ENCODE peak calls at places on chromosomes 7 and 10, in six cellular contexts. One of them, this sample, is unnamed.

GRCh38 chr7:47744883-47745282 is 163.0 kb upstream of the TNS3 start:
- DNase-seq in upper lobe of right lung: no peak
- DNase-seq in GM10248: no peak
- DNase-seq in fibroblast of mammary gland: no peak
- DNase-seq in AG10803: no peak
- DNase-seq in CD8-positive, alpha-beta T cell: no peak
- DNase-seq in this sample: no peak

GRCh38 chr7:30921951-30922401 is 10.3 kb downstream of the AQP1 start:
- DNase-seq in upper lobe of right lung: peak
- DNase-seq in GM10248: no peak
- DNase-seq in fibroblast of mammary gland: no peak
- DNase-seq in AG10803: no peak
- DNase-seq in CD8-positive, alpha-beta T cell: no peak
- DNase-seq in this sample: peak

GRCh38 chr7:108613147-108613948 is 43.7 kb downstream of the DNAJB9 start:
- DNase-seq in upper lobe of right lung: no peak
- DNase-seq in GM10248: peak
- DNase-seq in fibroblast of mammary gland: peak
- DNase-seq in AG10803: peak
- DNase-seq in CD8-positive, alpha-beta T cell: no peak
- DNase-seq in this sample: no peak

GRCh38 chr10:49768731-49769130 is 6.6 kb upstream of the OGDHL start:
- DNase-seq in upper lobe of right lung: no peak
- DNase-seq in GM10248: no peak
- DNase-seq in fibroblast of mammary gland: no peak
- DNase-seq in AG10803: no peak
- DNase-seq in CD8-positive, alpha-beta T cell: no peak
- DNase-seq in this sample: no peak

GRCh38 chr10:123858907-123859650 is 32.5 kb downstream of the CPXM2 start:
- DNase-seq in upper lobe of right lung: no peak
- DNase-seq in GM10248: no peak
- DNase-seq in fibroblast of mammary gland: no peak
- DNase-seq in AG10803: no peak
- DNase-seq in CD8-positive, alpha-beta T cell: no peak
- DNase-seq in this sample: no peak

GRCh38 chr7:8442295-8442813 is 8.9 kb downstream of the NXPH1 start:
- DNase-seq in upper lobe of right lung: no peak
- DNase-seq in GM10248: no peak
- DNase-seq in fibroblast of mammary gland: no peak
- DNase-seq in AG10803: no peak
- DNase-seq in CD8-positive, alpha-beta T cell: no peak
- DNase-seq in this sample: no peak

GRCh38 chr7:47795631-47796030 is 152.6 kb downstream of the PKD1L1 start:
- DNase-seq in upper lobe of right lung: no peak
- DNase-seq in GM10248: no peak
- DNase-seq in fibroblast of mammary gland: peak
- DNase-seq in AG10803: peak
- DNase-seq in CD8-positive, alpha-beta T cell: no peak
- DNase-seq in this sample: no peak

GRCh38 chr7:29806793-29807178 is 478 bp downstream of the WIPF3 start:
- DNase-seq in upper lobe of right lung: no peak
- DNase-seq in GM10248: no peak
- DNase-seq in fibroblast of mammary gland: no peak
- DNase-seq in AG10803: no peak
- DNase-seq in CD8-positive, alpha-beta T cell: no peak
- DNase-seq in this sample: peak

GRCh38 chr10:28975891-28976471 is 298.7 kb downstream of the BAMBI start:
- DNase-seq in upper lobe of right lung: no peak
- DNase-seq in GM10248: no peak
- DNase-seq in fibroblast of mammary gland: peak
- DNase-seq in AG10803: no peak
- DNase-seq in CD8-positive, alpha-beta T cell: no peak
- DNase-seq in this sample: no peak

GRCh38 chr10:62266147-62266546 is 2.5 kb downstream of the RTKN2 start:
- DNase-seq in upper lobe of right lung: no peak
- DNase-seq in GM10248: no peak
- DNase-seq in fibroblast of mammary gland: no peak
- DNase-seq in AG10803: no peak
- DNase-seq in CD8-positive, alpha-beta T cell: no peak
- DNase-seq in this sample: no peak

GRCh38 chr7:55254596-55255500 is 110.3 kb upstream of the LANCL2 start:
- DNase-seq in upper lobe of right lung: peak
- DNase-seq in GM10248: peak
- DNase-seq in fibroblast of mammary gland: peak
- DNase-seq in AG10803: peak
- DNase-seq in CD8-positive, alpha-beta T cell: peak
- DNase-seq in this sample: peak

GRCh38 chr7:117675519-117676137 is 195.8 kb downstream of the CFTR start:
- DNase-seq in upper lobe of right lung: no peak
- DNase-seq in GM10248: no peak
- DNase-seq in fibroblast of mammary gland: no peak
- DNase-seq in AG10803: no peak
- DNase-seq in CD8-positive, alpha-beta T cell: no peak
- DNase-seq in this sample: no peak

GRCh38 chr7:117674617-117675016 is 194.8 kb downstream of the CFTR start:
- DNase-seq in upper lobe of right lung: no peak
- DNase-seq in GM10248: no peak
- DNase-seq in fibroblast of mammary gland: no peak
- DNase-seq in AG10803: no peak
- DNase-seq in CD8-positive, alpha-beta T cell: no peak
- DNase-seq in this sample: no peak

GRCh38 chr7:117672433-117672832 is 192.6 kb downstream of the CFTR start:
- DNase-seq in upper lobe of right lung: no peak
- DNase-seq in GM10248: no peak
- DNase-seq in fibroblast of mammary gland: no peak
- DNase-seq in AG10803: no peak
- DNase-seq in CD8-positive, alpha-beta T cell: no peak
- DNase-seq in this sample: no peak

GRCh38 chr7:117673367-117673766 is 193.5 kb downstream of the CFTR start:
- DNase-seq in upper lobe of right lung: peak
- DNase-seq in GM10248: no peak
- DNase-seq in fibroblast of mammary gland: no peak
- DNase-seq in AG10803: no peak
- DNase-seq in CD8-positive, alpha-beta T cell: no peak
- DNase-seq in this sample: no peak

GRCh38 chr7:117673839-117674238 is 194.0 kb downstream of the CFTR start:
- DNase-seq in upper lobe of right lung: no peak
- DNase-seq in GM10248: peak
- DNase-seq in fibroblast of mammary gland: peak
- DNase-seq in AG10803: peak
- DNase-seq in CD8-positive, alpha-beta T cell: no peak
- DNase-seq in this sample: no peak
- TF ChIP-seq CTCF in upper lobe of right lung: peak
- TF ChIP-seq CTCF in GM10248: no peak
- TF ChIP-seq CTCF in fibroblast of mammary gland: peak
- TF ChIP-seq CTCF in AG10803: peak
- TF ChIP-seq CTCF in CD8-positive, alpha-beta T cell: no peak
- TF ChIP-seq CTCF in this sample: no peak

GRCh38 chr7:158738841-158739240 is 34.2 kb upstream of the NCAPG2 start:
- DNase-seq in upper lobe of right lung: no peak
- DNase-seq in GM10248: no peak
- DNase-seq in fibroblast of mammary gland: no peak
- DNase-seq in AG10803: no peak
- DNase-seq in CD8-positive, alpha-beta T cell: no peak
- DNase-seq in this sample: no peak

GRCh38 chr7:158742065-158742821 is 37.6 kb upstream of the NCAPG2 start:
- DNase-seq in upper lobe of right lung: no peak
- DNase-seq in GM10248: no peak
- DNase-seq in fibroblast of mammary gland: no peak
- DNase-seq in AG10803: no peak
- DNase-seq in CD8-positive, alpha-beta T cell: no peak
- DNase-seq in this sample: no peak

GRCh38 chr7:158740013-158740656 is 35.5 kb upstream of the NCAPG2 start:
- DNase-seq in upper lobe of right lung: no peak
- DNase-seq in GM10248: no peak
- DNase-seq in fibroblast of mammary gland: peak
- DNase-seq in AG10803: peak
- DNase-seq in CD8-positive, alpha-beta T cell: no peak
- DNase-seq in this sample: peak

GRCh38 chr7:158741294-158741666 is 36.7 kb upstream of the NCAPG2 start:
- DNase-seq in upper lobe of right lung: no peak
- DNase-seq in GM10248: no peak
- DNase-seq in fibroblast of mammary gland: no peak
- DNase-seq in AG10803: no peak
- DNase-seq in CD8-positive, alpha-beta T cell: no peak
- DNase-seq in this sample: no peak

GRCh38 chr7:158740657-158741293 is 36.2 kb upstream of the NCAPG2 start:
- DNase-seq in upper lobe of right lung: no peak
- DNase-seq in GM10248: no peak
- DNase-seq in fibroblast of mammary gland: peak
- DNase-seq in AG10803: peak
- DNase-seq in CD8-positive, alpha-beta T cell: no peak
- DNase-seq in this sample: peak
- TF ChIP-seq CTCF in upper lobe of right lung: no peak
- TF ChIP-seq CTCF in GM10248: no peak
- TF ChIP-seq CTCF in fibroblast of mammary gland: peak
- TF ChIP-seq CTCF in AG10803: no peak
- TF ChIP-seq CTCF in CD8-positive, alpha-beta T cell: no peak
- TF ChIP-seq CTCF in this sample: no peak

GRCh38 chr7:26535483-26536069 is 243.9 kb downstream of the SNX10 start:
- DNase-seq in upper lobe of right lung: no peak
- DNase-seq in GM10248: no peak
- DNase-seq in fibroblast of mammary gland: no peak
- DNase-seq in AG10803: no peak
- DNase-seq in CD8-positive, alpha-beta T cell: no peak
- DNase-seq in this sample: no peak

GRCh38 chr7:26538683-26539082 is 247.0 kb downstream of the SNX10 start:
- DNase-seq in upper lobe of right lung: no peak
- DNase-seq in GM10248: no peak
- DNase-seq in fibroblast of mammary gland: no peak
- DNase-seq in AG10803: no peak
- DNase-seq in CD8-positive, alpha-beta T cell: no peak
- DNase-seq in this sample: no peak

GRCh38 chr7:26534649-26535482 is 243.2 kb downstream of the SNX10 start:
- DNase-seq in upper lobe of right lung: no peak
- DNase-seq in GM10248: no peak
- DNase-seq in fibroblast of mammary gland: no peak
- DNase-seq in AG10803: no peak
- DNase-seq in CD8-positive, alpha-beta T cell: no peak
- DNase-seq in this sample: no peak

GRCh38 chr7:26533163-26533562 is 241.5 kb downstream of the SNX10 start:
- DNase-seq in upper lobe of right lung: no peak
- DNase-seq in GM10248: no peak
- DNase-seq in fibroblast of mammary gland: no peak
- DNase-seq in AG10803: no peak
- DNase-seq in CD8-positive, alpha-beta T cell: no peak
- DNase-seq in this sample: no peak

DNA sequence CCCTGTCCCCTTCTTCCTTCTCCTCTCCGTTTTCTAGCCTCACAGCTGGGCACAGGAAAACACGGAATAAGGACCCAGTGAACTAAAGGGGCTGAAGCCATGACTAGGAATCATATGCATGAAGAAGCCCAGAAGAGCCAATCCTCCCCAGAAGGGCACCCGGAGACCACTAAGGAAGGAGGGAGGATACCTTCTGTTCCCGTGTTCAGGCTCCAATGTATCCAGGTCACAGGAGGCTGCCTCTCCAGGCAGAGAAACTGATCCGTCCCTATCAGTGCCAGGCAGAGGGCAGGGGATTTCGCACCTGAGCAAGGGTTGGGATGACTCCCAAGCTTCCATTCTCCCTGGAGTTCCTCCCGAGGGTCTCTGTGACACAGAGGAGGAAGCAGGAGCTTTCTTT is 246.6 kb downstream of the SNX10 start:
- DNase-seq in upper lobe of right lung: no peak
- DNase-seq in GM10248: no peak
- DNase-seq in fibroblast of mammary gland: no peak
- DNase-seq in AG10803: no peak
- DNase-seq in CD8-positive, alpha-beta T cell: no peak
- DNase-seq in this sample: no peak
- TF ChIP-seq CTCF in upper lobe of right lung: no peak
- TF ChIP-seq CTCF in GM10248: no peak
- TF ChIP-seq CTCF in fibroblast of mammary gland: no peak
- TF ChIP-seq CTCF in AG10803: no peak
- TF ChIP-seq CTCF in CD8-positive, alpha-beta T cell: no peak
- TF ChIP-seq CTCF in this sample: no peak

GRCh38 chr7:131506597-131506996 is 49.8 kb downstream of the PODXL start:
- DNase-seq in upper lobe of right lung: no peak
- DNase-seq in GM10248: no peak
- DNase-seq in fibroblast of mammary gland: no peak
- DNase-seq in AG10803: no peak
- DNase-seq in CD8-positive, alpha-beta T cell: no peak
- DNase-seq in this sample: no peak
- TF ChIP-seq CTCF in upper lobe of right lung: no peak
- TF ChIP-seq CTCF in GM10248: no peak
- TF ChIP-seq CTCF in fibroblast of mammary gland: no peak
- TF ChIP-seq CTCF in AG10803: no peak
- TF ChIP-seq CTCF in CD8-positive, alpha-beta T cell: no peak
- TF ChIP-seq CTCF in this sample: no peak

GRCh38 chr10:99433378-99434020 is 3.1 kb upstream of the GOT1 start:
- DNase-seq in upper lobe of right lung: no peak
- DNase-seq in GM10248: no peak
- DNase-seq in fibroblast of mammary gland: peak
- DNase-seq in AG10803: no peak
- DNase-seq in CD8-positive, alpha-beta T cell: no peak
- DNase-seq in this sample: no peak
- TF ChIP-seq CTCF in upper lobe of right lung: no peak
- TF ChIP-seq CTCF in GM10248: no peak
- TF ChIP-seq CTCF in fibroblast of mammary gland: peak
- TF ChIP-seq CTCF in AG10803: no peak
- TF ChIP-seq CTCF in CD8-positive, alpha-beta T cell: no peak
- TF ChIP-seq CTCF in this sample: no peak

GRCh38 chr10:12717981-12718707 is 283.4 kb downstream of the CCDC3 start:
- DNase-seq in upper lobe of right lung: no peak
- DNase-seq in GM10248: no peak
- DNase-seq in fibroblast of mammary gland: peak
- DNase-seq in AG10803: no peak
- DNase-seq in CD8-positive, alpha-beta T cell: no peak
- DNase-seq in this sample: no peak
- TF ChIP-seq CTCF in upper lobe of right lung: no peak
- TF ChIP-seq CTCF in GM10248: no peak
- TF ChIP-seq CTCF in fibroblast of mammary gland: no peak
- TF ChIP-seq CTCF in AG10803: no peak
- TF ChIP-seq CTCF in CD8-positive, alpha-beta T cell: no peak
- TF ChIP-seq CTCF in this sample: peak

DNA sequence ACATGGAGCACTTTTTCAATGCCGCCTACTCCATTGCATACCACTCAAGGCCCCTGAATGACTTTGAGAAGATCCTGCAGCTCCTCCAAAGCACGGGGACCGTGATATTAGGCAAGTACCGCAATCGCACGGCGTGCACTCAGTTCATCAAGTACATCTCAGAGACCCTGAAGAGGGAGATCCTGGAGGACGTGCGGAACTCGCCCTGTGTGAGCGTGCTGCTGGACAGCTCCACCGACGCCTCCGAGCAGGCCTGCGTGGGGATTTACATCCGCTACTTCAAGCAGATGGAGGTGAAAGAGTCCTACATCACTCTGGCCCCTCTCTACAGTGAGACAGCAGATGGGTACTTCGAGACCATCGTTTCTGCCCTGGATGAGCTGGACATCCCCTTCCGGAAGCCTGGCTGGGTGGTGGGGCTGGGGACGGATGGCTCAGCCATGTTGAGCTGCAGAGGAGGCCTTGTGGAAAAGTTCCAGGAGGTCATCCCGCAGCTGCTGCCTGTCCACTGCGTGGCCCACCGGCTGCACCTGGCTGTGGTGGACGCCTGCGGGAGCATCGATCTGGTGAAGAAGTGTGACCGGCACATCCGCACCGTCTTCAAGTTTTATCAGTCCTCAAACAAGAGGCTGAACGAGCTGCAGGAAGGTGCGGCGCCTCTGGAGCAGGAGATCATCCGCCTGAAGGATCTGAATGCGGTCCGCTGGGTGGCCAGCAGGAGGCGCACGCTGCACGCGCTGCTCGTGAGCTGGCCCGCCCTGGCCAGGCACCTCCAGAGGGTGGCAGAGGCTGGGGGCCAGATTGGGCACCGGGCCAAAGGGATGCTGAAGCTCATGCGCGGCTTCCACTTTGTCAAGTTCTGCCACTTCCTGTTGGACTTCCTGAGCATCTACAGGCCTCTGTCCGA is 12.7 kb upstream of the ATP6V0E2 start:
- DNase-seq in upper lobe of right lung: peak
- DNase-seq in GM10248: no peak
- DNase-seq in fibroblast of mammary gland: no peak
- DNase-seq in AG10803: no peak
- DNase-seq in CD8-positive, alpha-beta T cell: no peak
- DNase-seq in this sample: no peak
- TF ChIP-seq CTCF in upper lobe of right lung: peak
- TF ChIP-seq CTCF in GM10248: peak
- TF ChIP-seq CTCF in fibroblast of mammary gland: peak
- TF ChIP-seq CTCF in AG10803: no peak
- TF ChIP-seq CTCF in CD8-positive, alpha-beta T cell: no peak
- TF ChIP-seq CTCF in this sample: no peak